ENCODE peak calls at places on chromosome 21, in ten cellular contexts. Q is Panc1, D is psoas muscle, J is WTC11, X is fibroblast of lung, G is T follicular helper cell, L is ELR, A is kidney epithelial cell, K is putamen, S is NCI-H2081. I is an unnamed sample.

GRCh38 chr21:44709426-44710293 is 1.7 kb downstream of the TSPEAR start:
- DNase-seq in D (no peak), S (peak), Q (no peak), J (no peak), K (peak), G (no peak), X (no peak), L (peak), A (no peak), I (no peak)

GRCh38 chr21:38144193-38144592 is 112.6 kb upstream of the KCNJ15 start:
- DNase-seq in L (no peak), G (no peak), S (no peak), D (no peak), J (no peak), Q (no peak), A (no peak), X (no peak), K (no peak), I (no peak)

GRCh38 chr21:45837936-45838335 is 143.6 kb upstream of the COL6A1 start:
- DNase-seq in D (no peak), A (no peak), X (no peak), K (no peak), Q (no peak), J (no peak), G (no peak), L (no peak), S (no peak), I (no peak)

GRCh38 chr21:45316871-45317400 is 29.2 kb upstream of the POFUT2 start:
- DNase-seq in Q (no peak), K (no peak), A (no peak), J (no peak), S (no peak), G (no peak), X (no peak), L (no peak), D (no peak), I (no peak)

GRCh38 chr21:38134084-38134873 is 122.5 kb upstream of the KCNJ15 start:
- DNase-seq in K (no peak), S (no peak), G (no peak), J (no peak), Q (no peak), X (no peak), D (no peak), A (no peak), L (no peak), I (no peak)

GRCh38 chr21:31449912-31450535 is 106.0 kb upstream of the TIAM1 start:
- DNase-seq in X (no peak), L (no peak), J (no peak), K (no peak), G (no peak), Q (no peak), D (no peak), A (no peak), S (no peak), I (no peak)

GRCh38 chr21:44498280-44498964 is 41.6 kb downstream of the KRTAP10-1 start:
- DNase-seq in K (no peak), A (no peak), Q (no peak), D (no peak), X (no peak), G (no peak), S (no peak), J (no peak), L (no peak), I (no peak)

GRCh38 chr21:44756416-44757185 is 45.0 kb downstream of the UBE2G2 start:
- DNase-seq in J (peak), Q (no peak), K (no peak), X (no peak), G (no peak), L (peak), A (no peak), S (no peak), D (no peak), I (no peak)

GRCh38 chr21:42424848-42425602 is 21.3 kb downstream of the UBASH3A start:
- DNase-seq in Q (no peak), D (no peak), S (no peak), K (no peak), A (no peak), X (no peak), J (no peak), L (no peak), G (peak), I (no peak)

GRCh38 chr21:42830456-42831455 is 48.6 kb downstream of the WDR4 start:
- DNase-seq in X (no peak), A (no peak), Q (no peak), G (no peak), J (no peak), S (no peak), D (no peak), L (no peak), K (no peak), I (peak)

GRCh38 chr21:32096411-32096810 is 182.4 kb downstream of the MIS18A start:
- DNase-seq in G (no peak), Q (no peak), J (peak), D (no peak), L (peak), X (no peak), K (no peak), S (peak), A (no peak), I (peak)

GRCh38 chr21:41670056-41670805 is 96.6 kb downstream of the RIPK4 start:
- DNase-seq in G (no peak), X (no peak), S (no peak), K (no peak), A (no peak), Q (no peak), J (no peak), D (no peak), L (no peak), I (no peak)

GRCh38 chr21:41283211-41283818 is 33.3 kb upstream of the FAM3B start:
- DNase-seq in A (peak), K (peak), G (peak), L (peak), X (peak), Q (peak), S (peak), D (no peak), J (peak), I (peak)

GRCh38 chr21:33670076-33670475 is 27.8 kb downstream of the ITSN1 start:
- DNase-seq in X (no peak), A (no peak), L (peak), G (no peak), Q (no peak), S (no peak), K (no peak), D (no peak), J (no peak), I (no peak)

GRCh38 chr21:20270365-20271055 is 727.7 kb upstream of the NCAM2 start:
- DNase-seq in K (no peak), J (no peak), S (no peak), Q (no peak), X (no peak), A (no peak), L (no peak), G (no peak), D (no peak), I (no peak)

GRCh38 chr21:45869121-45870007 is 112.2 kb upstream of the COL6A1 start:
- DNase-seq in K (no peak), S (no peak), A (no peak), D (no peak), Q (no peak), G (no peak), J (no peak), X (peak), L (peak), I (no peak)

GRCh38 chr21:21003701-21004100 is 5.5 kb downstream of the NCAM2 start:
- DNase-seq in J (peak), L (peak), A (no peak), K (peak), Q (no peak), G (no peak), S (peak), X (peak), D (no peak), I (peak)

GRCh38 chr21:28298251-28298672 is 694.4 kb downstream of the LTN1 start:
- DNase-seq in D (no peak), S (no peak), A (no peak), L (peak), K (no peak), G (no peak), X (no peak), J (no peak), Q (no peak), I (no peak)

GRCh38 chr21:34890724-34891609 is 158.1 kb downstream of the RUNX1 start:
- DNase-seq in X (peak), G (no peak), K (no peak), S (no peak), L (peak), Q (no peak), J (peak), D (peak), A (no peak), I (peak)

GRCh38 chr21:26776320-26777021 is 68.7 kb downstream of the ADAMTS1 start:
- DNase-seq in G (no peak), L (peak), A (no peak), S (no peak), J (no peak), D (no peak), X (peak), K (no peak), Q (no peak), I (no peak)

GRCh38 chr21:25496825-25497482 is 110.3 kb downstream of the MRPL39 start:
- DNase-seq in L (peak), A (peak), J (no peak), X (peak), S (no peak), Q (no peak), K (no peak), G (no peak), D (no peak), I (no peak)

GRCh38 chr21:44795342-44795741 is 6.3 kb downstream of the UBE2G2 start:
- DNase-seq in K (no peak), Q (no peak), X (no peak), D (no peak), A (no peak), J (no peak), L (no peak), G (no peak), S (no peak), I (no peak)

GRCh38 chr21:14012409-14012808 is 198.3 kb downstream of the LIPI start:
- DNase-seq in A (no peak), J (no peak), X (no peak), S (no peak), G (no peak), Q (no peak), D (no peak), K (no peak), L (no peak), I (no peak)

GRCh38 chr21:15741510-15741909 is 11.7 kb downstream of the USP25 start:
- DNase-seq in L (peak), S (no peak), A (no peak), K (no peak), Q (no peak), G (no peak), J (no peak), D (no peak), X (peak), I (no peak)

GRCh38 chr21:45805321-45805720 is 161.8 kb downstream of the PCBP3 start:
- DNase-seq in G (no peak), D (no peak), J (no peak), Q (no peak), X (no peak), K (no peak), L (no peak), S (no peak), A (no peak), I (no peak)

GRCh38 chr21:42833439-42833815 is 45.9 kb downstream of the WDR4 start:
- DNase-seq in G (peak), X (peak), L (peak), K (peak), D (no peak), A (no peak), J (peak), Q (no peak), S (peak), I (peak)

GRCh38 chr21:42039470-42039901 is 29.3 kb upstream of the ZBTB21 start:
- DNase-seq in D (no peak), J (no peak), S (no peak), A (no peak), X (peak), Q (no peak), L (peak), K (no peak), G (no peak), I (no peak)

GRCh38 chr21:33024278-33025103 is 1.2 kb upstream of the OLIG2 start:
- DNase-seq in J (no peak), X (no peak), S (no peak), K (peak), D (no peak), Q (no peak), A (no peak), L (no peak), G (no peak), I (no peak)

GRCh38 chr21:45599146-45599581 is 44.4 kb upstream of the PCBP3 start:
- DNase-seq in Q (no peak), L (no peak), G (no peak), S (no peak), J (peak), K (no peak), A (no peak), D (no peak), X (no peak), I (no peak)

GRCh38 chr21:42661688-42662429 is 8.4 kb downstream of the PDE9A start:
- DNase-seq in X (no peak), S (no peak), A (no peak), K (no peak), D (no peak), G (no peak), J (no peak), Q (no peak), L (no peak), I (no peak)

GRCh38 chr21:35015435-35016024 is 33.6 kb downstream of the RUNX1 start:
- DNase-seq in X (no peak), S (no peak), J (no peak), G (no peak), Q (no peak), L (no peak), K (no peak), A (no peak), D (no peak), I (no peak)

GRCh38 chr21:35658242-35658641 is 402.1 kb downstream of the SETD4 start:
- DNase-seq in X (peak), Q (no peak), S (no peak), L (peak), J (no peak), K (peak), A (no peak), G (no peak), D (no peak), I (no peak)